ENCODE peak calls at places on chromosomes 16 and 17, in nine cellular contexts. T, Y, S, D, A, U, F, J and W are unnamed samples.

GRCh38 chr17:31404028-31404949 is 12.8 kb downstream of the RAB11FIP4 start:
- DNase-seq in T (no peak), Y (no peak), S (peak; percentile 62), D (no peak), A (no peak), U (no peak), F (no peak), J (peak; percentile 59), W (no peak)

GRCh38 chr17:76869878-76870714 is 1.9 kb downstream of the MGAT5B start:
- DNase-seq in T (no peak), Y (no peak), S (peak; percentile 95), D (peak; percentile 56), A (no peak), U (no peak), F (no peak), J (no peak), W (peak; percentile 51)

GRCh38 chr16:12901597-12902436 is at the start of gene SHISA9:
- DNase-seq in T (no peak), Y (no peak), S (no peak), D (peak; percentile 45), A (no peak), U (no peak), F (no peak), J (no peak), W (peak; percentile 42)

GRCh38 chr17:15442316-15443185 is 24.9 kb downstream of the CDRT4 start:
- DNase-seq in T (no peak), Y (no peak), S (no peak), D (no peak), A (no peak), U (no peak), F (no peak), J (no peak), W (no peak)

GRCh38 chr16:19223235-19223847 is 55.3 kb downstream of the SYT17 start:
- DNase-seq in T (peak; percentile 83), Y (no peak), S (peak; percentile 57), D (peak; percentile 14), A (peak; percentile 7), U (peak; percentile 13), F (peak; percentile 42), J (no peak), W (peak; percentile 67)

GRCh38 chr16:1152123-1152638 is 725 bp upstream of the CACNA1H start:
- DNase-seq in T (no peak), Y (peak; percentile 24), S (no peak), D (peak; percentile 56), A (no peak), U (no peak), F (no peak), J (no peak), W (peak; percentile 31)

GRCh38 chr16:51392651-51393187 is 241.6 kb upstream of the SALL1 start:
- DNase-seq in T (no peak), Y (no peak), S (peak; percentile 12), D (no peak), A (peak; percentile 65), U (peak; percentile 88), F (no peak), J (no peak), W (peak; percentile 68)

GRCh38 chr17:6461246-6461645 is 17.0 kb downstream of the PIMREG start:
- DNase-seq in T (no peak), Y (no peak), S (no peak), D (no peak), A (no peak), U (no peak), F (no peak), J (no peak), W (no peak)

GRCh38 chr17:34658796-34659195 is 79.4 kb downstream of the TMEM132E start:
- DNase-seq in T (no peak), Y (no peak), S (no peak), D (no peak), A (no peak), U (no peak), F (no peak), J (no peak), W (no peak)

GRCh38 chr16:67269766-67270165 is 9.6 kb upstream of the PLEKHG4 start:
- DNase-seq in T (no peak), Y (no peak), S (no peak), D (no peak), A (peak; percentile 28), U (peak; percentile 63), F (no peak), J (no peak), W (peak; percentile 79)

GRCh38 chr16:46949216-46949892 is 24.1 kb downstream of the DNAJA2 start:
- DNase-seq in T (no peak), Y (no peak), S (no peak), D (no peak), A (no peak), U (no peak), F (no peak), J (no peak), W (no peak)

GRCh38 chr17:18970582-18971480 is 18.9 kb downstream of the SLC5A10 start:
- DNase-seq in T (no peak), Y (no peak), S (no peak), D (no peak), A (no peak), U (no peak), F (no peak), J (no peak), W (no peak)

GRCh38 chr17:77214743-77215142 is 74.0 kb downstream of the SEC14L1 start:
- DNase-seq in T (peak; percentile 64), Y (peak; percentile 73), S (peak; percentile 89), D (peak; percentile 73), A (peak; percentile 11), U (peak; percentile 46), F (peak; percentile 56), J (no peak), W (peak; percentile 89)

GRCh38 chr16:4641876-4642275 is 17.2 kb downstream of the MGRN1 start:
- DNase-seq in T (no peak), Y (no peak), S (no peak), D (no peak), A (no peak), U (no peak), F (no peak), J (no peak), W (no peak)

GRCh38 chr16:4323845-4324478 is 8.1 kb downstream of the GLIS2 start:
- DNase-seq in T (no peak), Y (peak; percentile 79), S (peak; percentile 97), D (peak; percentile 79), A (no peak), U (peak; percentile 54), F (no peak), J (peak; percentile 85), W (peak; percentile 77)

GRCh38 chr16:8575399-8575798 is 14.9 kb downstream of the TMEM114 start:
- DNase-seq in T (no peak), Y (no peak), S (no peak), D (no peak), A (no peak), U (no peak), F (no peak), J (no peak), W (no peak)

GRCh38 chr16:4846503-4846900 is 586 bp downstream of the GLYR1 start:
- DNase-seq in T (peak; percentile 61), Y (no peak), S (no peak), D (peak; percentile 68), A (peak; percentile 64), U (peak; percentile 65), F (no peak), J (peak; percentile 71), W (peak; percentile 78)

GRCh38 chr16:58464047-58464915 is 35.7 kb upstream of the NDRG4 start:
- DNase-seq in T (no peak), Y (no peak), S (peak; percentile 86), D (peak; percentile 77), A (no peak), U (no peak), F (no peak), J (no peak), W (no peak)

GRCh38 chr16:20611975-20612471 is 35.9 kb upstream of the ACSM2B start:
- DNase-seq in T (no peak), Y (no peak), S (no peak), D (no peak), A (no peak), U (no peak), F (no peak), J (peak; percentile 87), W (no peak)

GRCh38 chr16:20612551-20613470 is 36.6 kb upstream of the ACSM2B start:
- DNase-seq in T (no peak), Y (no peak), S (no peak), D (peak; percentile 23), A (no peak), U (no peak), F (no peak), J (peak; percentile 87), W (no peak)

GRCh38 chr16:20611350-20611902 is 35.3 kb upstream of the ACSM2B start:
- DNase-seq in T (no peak), Y (no peak), S (no peak), D (no peak), A (no peak), U (no peak), F (no peak), J (peak; percentile 89), W (no peak)

GRCh38 chr16:20614201-20615141 is 38.3 kb upstream of the ACSM2B start:
- DNase-seq in T (no peak), Y (no peak), S (no peak), D (no peak), A (no peak), U (no peak), F (no peak), J (no peak), W (no peak)

DNA sequence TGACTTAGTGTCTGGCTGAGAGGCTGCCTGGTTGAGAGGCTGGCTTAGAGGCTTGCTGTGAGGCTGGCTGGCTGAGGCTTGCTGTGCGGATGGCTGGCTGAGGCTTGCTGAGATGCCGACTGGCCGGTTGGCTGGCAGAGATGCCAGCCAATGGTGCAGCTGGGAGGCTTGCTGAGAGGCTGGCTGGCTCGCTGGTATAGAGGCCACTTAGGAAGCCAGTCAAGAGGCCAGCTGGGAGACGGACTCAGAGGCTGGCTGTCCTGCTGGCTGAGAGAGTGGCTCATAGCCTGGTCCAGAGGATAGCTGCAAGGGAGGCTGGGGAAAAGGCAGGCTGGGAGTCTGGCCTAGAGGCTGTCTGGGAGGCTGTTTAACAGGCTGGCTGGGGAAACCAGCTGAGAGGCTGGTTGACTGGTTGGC is 37.3 kb upstream of the ACSM2B start:
- DNase-seq in T (no peak), Y (no peak), S (no peak), D (no peak), A (no peak), U (no peak), F (no peak), J (no peak), W (no peak)
- H3K4me3 ChIP-seq in T (no peak overlapping the region), Y (no peak overlapping the region), S (no peak overlapping the region), D (no peak overlapping the region), A (no peak overlapping the region), U (no peak overlapping the region), F (no peak overlapping the region), J (peak overlapping the region; percentile 41), W (no peak overlapping the region)

GRCh38 chr17:51029568-51030463 is 90.9 kb downstream of the SPAG9 start:
- DNase-seq in T (peak; percentile 54), Y (no peak), S (no peak), D (no peak), A (no peak), U (peak; percentile 53), F (no peak), J (no peak), W (no peak)
- H3K4me3 ChIP-seq in T (no peak overlapping the region), Y (no peak overlapping the region), S (no peak overlapping the region), D (no peak overlapping the region), A (no peak overlapping the region), U (peak overlapping the region; percentile 5), F (no peak overlapping the region), J (peak overlapping the region; percentile 36), W (no peak overlapping the region)

GRCh38 chr16:69724981-69725479 is 1.3 kb downstream of the NQO1 start:
- DNase-seq in T (peak; percentile 30), Y (no peak), S (peak; percentile 30), D (no peak), A (no peak), U (peak; percentile 38), F (no peak), J (no peak), W (peak; percentile 53)
- H3K4me3 ChIP-seq in T (no peak overlapping the region), Y (peak overlapping the region; percentile 77), S (peak overlapping the region; percentile 75), D (no peak overlapping the region), A (peak overlapping the region; percentile 67), U (peak overlapping the region; percentile 73), F (peak overlapping the region; percentile 94), J (no peak overlapping the region), W (no peak overlapping the region)

GRCh38 chr16:84598391-84598750 is 19.5 kb downstream of the COTL1 start:
- DNase-seq in T (peak; percentile 19), Y (no peak), S (peak; percentile 71), D (no peak), A (no peak), U (no peak), F (no peak), J (no peak), W (no peak)
- H3K4me3 ChIP-seq in T (no peak overlapping the region), Y (no peak overlapping the region), S (no peak overlapping the region), D (no peak overlapping the region), A (no peak overlapping the region), U (no peak overlapping the region), F (no peak overlapping the region), J (no peak overlapping the region), W (no peak overlapping the region)